ENCODE peak calls at places on chromosomes 7 and 10, in ten cellular contexts. U is CD8-positive, alpha-beta T cell; Q is pons; W is activated T-helper 9 cell treated with anti-CD3 and anti-CD28 coated beads, Interleukin-2, amount 50 U/mL, for 16 hours; E is amygdala; O is A549; A is spleen; F is coronary artery; D is upper lobe of right lung; K is activated CD8-positive, alpha-beta memory T cell treated with anti-CD3 and anti-CD28 coated beads for 4 hours. X is an unnamed sample.

GRCh38 chr10:79268717-79269116 is 78.6 kb upstream of the PPIF start:
- DNase-seq in U (no peak), Q (no peak), W (no peak), E (no peak), O (no peak), A (no peak), F (no peak), D (no peak), K (no peak), X (no peak)

GRCh38 chr7:31258391-31258790 is 82.1 kb downstream of the NEUROD6 start:
- DNase-seq in U (no peak), Q (no peak), W (no peak), E (no peak), O (no peak), A (no peak), F (no peak), D (no peak), K (no peak), X (no peak)

GRCh38 chr10:132862485-132863420 is 76.8 kb upstream of the NKX6-2 start:
- DNase-seq in U (no peak), Q (no peak), W (no peak), E (no peak), O (no peak), A (peak; percentile 63), F (no peak), D (peak; percentile 56), K (no peak), X (peak; percentile 52)

GRCh38 chr10:59885430-59886134 is 20.8 kb downstream of the CCDC6 start:
- DNase-seq in U (no peak), Q (peak; percentile 67), W (no peak), E (no peak), O (no peak), A (no peak), F (no peak), D (no peak), K (no peak), X (no peak)

GRCh38 chr10:27783660-27784059 is 38.0 kb upstream of the MKX start:
- DNase-seq in U (no peak), Q (no peak), W (no peak), E (no peak), O (peak; percentile 3), A (no peak), F (no peak), D (no peak), K (no peak), X (no peak)

GRCh38 chr7:113143486-113144257 is 25.3 kb upstream of the SMIM30 start:
- DNase-seq in U (no peak), Q (peak; percentile 26), W (no peak), E (no peak), O (no peak), A (no peak), F (no peak), D (no peak), K (no peak), X (no peak)

GRCh38 chr7:44959956-44960640 is 18.7 kb downstream of the MYO1G start:
- DNase-seq in U (no peak), Q (no peak), W (no peak), E (no peak), O (no peak), A (no peak), F (peak; percentile 52), D (peak; percentile 36), K (no peak), X (no peak)

GRCh38 chr10:104300736-104301292 is 31.8 kb downstream of the GSTO2 start:
- DNase-seq in U (no peak), Q (peak; percentile 28), W (no peak), E (no peak), O (peak; percentile 27), A (no peak), F (peak; percentile 95), D (no peak), K (no peak), X (no peak)

GRCh38 chr7:77321300-77321699 is 94.8 kb downstream of the GSAP start:
- DNase-seq in U (no peak), Q (peak; percentile 59), W (no peak), E (no peak), O (no peak), A (no peak), F (no peak), D (no peak), K (no peak), X (no peak)

GRCh38 chr7:95104739-95105138 is 197.3 kb downstream of the PPP1R9A start:
- DNase-seq in U (no peak), Q (peak; percentile 63), W (no peak), E (no peak), O (no peak), A (no peak), F (no peak), D (no peak), K (no peak), X (no peak)

GRCh38 chr10:3941676-3942075 is 156.7 kb upstream of the KLF6 start:
- DNase-seq in U (no peak), Q (no peak), W (no peak), E (no peak), O (no peak), A (no peak), F (no peak), D (no peak), K (no peak), X (no peak)